ENCODE peak calls at places on chromosomes 12 and 14, in four cellular contexts. M is HEK293T, Y is GM12878, E is HepG2. D is an unnamed sample.

GRCh38 chr12:111440631-111441030 is 34.9 kb downstream of the SH2B3 start:
- DNase-seq in Y (no peak), M (no peak), E (no peak), D (no peak)

GRCh38 chr12:6092784-6093722 is 31.4 kb downstream of the VWF start:
- DNase-seq in E (no peak), Y (no peak), M (no peak), D (no peak)

GRCh38 chr14:54108481-54109471 is 152.2 kb upstream of the BMP4 start:
- DNase-seq in M (no peak), E (peak), Y (no peak), D (no peak)

GRCh38 chr14:103504991-103505565 is 17.6 kb downstream of the CKB start:
- DNase-seq in Y (no peak), E (no peak), M (no peak), D (no peak)

GRCh38 chr14:41607966-41608663 is 1.4 kb downstream of the LRFN5 start:
- DNase-seq in Y (no peak), E (no peak), M (peak), D (no peak)

GRCh38 chr12:72618764-72619163 is 346.6 kb downstream of the TRHDE start:
- DNase-seq in M (no peak), Y (no peak), E (no peak), D (no peak)

GRCh38 chr12:53061404-53062010 is 11.6 kb downstream of the TNS2 start:
- DNase-seq in M (no peak), E (peak), Y (no peak), D (peak)

GRCh38 chr12:132471011-132471857 is 18.7 kb upstream of the FBRSL1 start:
- DNase-seq in M (no peak), E (peak), Y (no peak), D (peak)

GRCh38 chr14:76152333-76152681 is 585 bp downstream of the GPATCH2L start:
- DNase-seq in E (peak), Y (peak), M (peak), D (peak)

GRCh38 chr14:21541413-21542074 is 15.4 kb upstream of the SALL2 start:
- DNase-seq in Y (no peak), E (no peak), M (no peak), D (no peak)

GRCh38 chr14:67263499-67264149 is 22.4 kb downstream of the PALS1 start:
- DNase-seq in Y (no peak), M (no peak), E (no peak), D (no peak)

GRCh38 chr12:113422030-113422900 is at the start of gene SDSL:
- DNase-seq in E (peak), Y (peak), M (peak), D (peak)

GRCh38 chr14:99374964-99375363 is 103.0 kb upstream of the BCL11B start:
- DNase-seq in M (no peak), E (no peak), Y (no peak), D (no peak)

GRCh38 chr12:28631831-28632230 is 441.6 kb downstream of the CCDC91 start:
- DNase-seq in E (no peak), Y (no peak), M (no peak), D (no peak)

GRCh38 chr12:6772729-6773661 is 675 bp downstream of the LAG3 start:
- DNase-seq in Y (no peak), E (no peak), M (no peak), D (no peak)

GRCh38 chr12:16473610-16474326 is 126.3 kb downstream of the MGST1 start:
- DNase-seq in Y (no peak), M (no peak), E (no peak), D (no peak)

GRCh38 chr12:68106160-68106559 is 53.4 kb downstream of the IFNG start:
- DNase-seq in Y (no peak), E (no peak), M (no peak), D (no peak)

GRCh38 chr12:57779736-57780135 is 2.9 kb upstream of the TSFM start:
- DNase-seq in E (no peak), M (no peak), Y (no peak), D (no peak)

GRCh38 chr12:101746661-101747060 is 7.4 kb upstream of the SYCP3 start:
- DNase-seq in E (no peak), Y (no peak), M (no peak), D (no peak)

GRCh38 chr14:23727566-23728335 is 91.6 kb downstream of the DHRS2 start:
- DNase-seq in M (peak), Y (no peak), E (peak), D (peak)

GRCh38 chr12:47087088-47087688 is 7.4 kb upstream of the AMIGO2 start:
- DNase-seq in Y (no peak), E (no peak), M (no peak), D (no peak)

GRCh38 chr14:93546642-93547041 is 115.9 kb downstream of the UNC79 start:
- DNase-seq in Y (no peak), E (no peak), M (no peak), D (no peak)

GRCh38 chr12:27179399-27180214 is 64.5 kb upstream of the STK38L start:
- DNase-seq in M (peak), E (peak), Y (peak), D (no peak)

GRCh38 chr12:56188116-56188785 is 1.0 kb downstream of the SMARCC2 start:
- DNase-seq in E (no peak), M (no peak), Y (no peak), D (no peak)

GRCh38 chr14:31718985-31719384 is 157.8 kb downstream of the NUBPL start:
- DNase-seq in Y (no peak), E (no peak), M (no peak), D (no peak)

GRCh38 chr14:85534914-85535313 is 5.0 kb downstream of the FLRT2 start:
- DNase-seq in E (no peak), M (no peak), Y (no peak), D (no peak)

GRCh38 chr12:41108032-41108431 is 80.1 kb upstream of the PDZRN4 start:
- DNase-seq in M (no peak), E (no peak), Y (no peak), D (no peak)

GRCh38 chr14:68968051-68968450 is 11.1 kb downstream of the ACTN1 start:
- DNase-seq in Y (no peak), M (no peak), E (no peak), D (no peak)

GRCh38 chr14:46433381-46433780 is 218.2 kb downstream of the RPL10L start:
- DNase-seq in Y (no peak), E (no peak), M (no peak), D (no peak)

GRCh38 chr14:100762089-100762515 is 35.4 kb downstream of the DLK1 start:
- DNase-seq in E (peak), Y (no peak), M (no peak), D (peak)

GRCh38 chr14:31243860-31244259 is 36.3 kb upstream of the HECTD1 start:
- DNase-seq in E (no peak), Y (no peak), M (no peak), D (no peak)

GRCh38 chr14:44530482-44530881 is 23.4 kb upstream of the FSCB start:
- DNase-seq in E (no peak), Y (no peak), M (no peak), D (no peak)

GRCh38 chr12:64790166-64790565 is 31.0 kb upstream of the GNS start:
- DNase-seq in Y (no peak), M (no peak), E (no peak), D (no peak)

GRCh38 chr12:6468283-6468575 is 2.2 kb downstream of the VAMP1 start:
- DNase-seq in Y (no peak), E (peak), M (no peak), D (no peak)

GRCh38 chr14:83575301-83575700 is 1954.6 kb upstream of the FLRT2 start:
- DNase-seq in Y (no peak), M (no peak), E (no peak), D (no peak)

GRCh38 chr12:93122089-93122488 is 193.0 kb upstream of the EEA1 start:
- DNase-seq in Y (no peak), M (no peak), E (peak), D (no peak)

GRCh38 chr12:54352022-54352531 is 12.2 kb downstream of the GPR84 start:
- DNase-seq in M (no peak), Y (no peak), E (no peak), D (peak)

GRCh38 chr14:65344011-65344410 is 68.5 kb upstream of the FUT8 start:
- DNase-seq in E (no peak), Y (no peak), M (no peak), D (no peak)
- TF ChIP-seq TARDBP in E (no peak), Y (no peak), M (no peak), D (no peak)

DNA sequence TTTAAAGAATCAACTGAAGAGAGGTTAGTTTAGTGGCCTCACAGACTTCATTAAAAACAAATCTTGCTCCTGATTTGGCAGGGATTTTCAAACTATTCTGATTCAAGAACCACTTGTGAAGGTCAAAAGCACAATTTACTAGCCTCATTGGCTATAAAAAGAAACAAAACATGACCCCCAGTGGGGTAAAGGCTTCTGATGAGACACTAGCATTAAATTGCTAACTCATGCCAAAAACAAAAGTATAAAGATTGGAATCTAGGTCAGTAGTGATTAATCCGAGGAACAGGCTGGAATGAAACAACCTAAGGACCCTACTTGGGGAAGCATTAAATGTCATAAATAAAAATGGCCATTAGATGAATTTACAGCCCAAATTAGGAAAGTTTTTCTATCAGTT is 312.3 kb downstream of the PAWR start:
- DNase-seq in M (no peak), Y (no peak), E (no peak), D (no peak)
- TF ChIP-seq TARDBP in M (no peak), Y (no peak), E (no peak), D (no peak)

DNA sequence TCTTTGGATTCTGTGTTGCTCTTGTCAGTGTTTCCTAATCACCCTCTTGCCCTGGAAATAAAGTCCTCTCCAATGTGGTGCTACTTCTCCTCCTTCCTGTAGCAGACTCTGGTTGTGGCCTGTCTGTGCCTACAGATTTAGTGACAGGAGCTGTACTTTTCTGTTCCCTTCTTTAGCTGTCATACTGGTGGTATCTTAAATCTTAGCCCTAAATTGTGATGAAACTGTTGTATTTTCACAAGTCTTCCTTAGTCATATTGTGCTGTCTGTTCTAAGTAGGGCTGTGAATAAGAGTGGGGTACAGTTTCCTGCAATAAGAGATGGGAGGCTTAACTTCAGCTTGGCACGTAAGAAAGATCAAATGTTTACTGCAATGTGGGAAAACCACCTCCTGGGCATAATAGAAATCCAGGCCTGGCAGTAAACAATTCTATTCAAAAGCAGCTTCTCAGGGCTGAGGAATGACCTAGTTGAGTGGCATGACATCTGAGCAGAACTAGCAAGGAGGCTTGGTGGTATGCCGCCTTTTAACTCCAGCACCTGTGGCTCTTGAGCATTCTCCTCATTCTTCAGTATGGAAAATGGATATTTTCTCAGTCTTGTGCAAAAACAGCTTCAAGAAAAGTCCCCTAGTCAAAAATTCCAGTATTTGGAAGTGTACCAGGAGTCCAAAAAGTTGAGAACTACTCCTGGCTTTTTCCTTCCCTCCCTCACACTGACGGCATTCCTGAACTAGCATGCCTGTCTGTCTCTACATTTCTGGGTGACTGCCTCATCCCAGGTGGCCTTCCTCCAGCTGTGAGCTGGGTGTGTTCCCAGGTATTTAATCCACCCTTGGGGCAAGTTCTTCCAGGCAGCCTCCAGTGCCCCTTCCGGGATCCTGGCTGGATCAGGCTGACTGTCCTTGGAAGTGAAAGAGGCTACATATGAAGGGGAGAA is 19.5 kb downstream of the ANO6 start:
- DNase-seq in E (peak), Y (no peak), M (no peak), D (peak)
- TF ChIP-seq TARDBP in E (no peak), Y (no peak), M (no peak), D (no peak)

GRCh38 chr14:39302124-39302810 is 68.6 kb downstream of the MIA2 start:
- DNase-seq in E (no peak), Y (no peak), M (no peak), D (no peak)
- TF ChIP-seq TARDBP in E (no peak), Y (no peak), M (no peak), D (no peak)

DNA sequence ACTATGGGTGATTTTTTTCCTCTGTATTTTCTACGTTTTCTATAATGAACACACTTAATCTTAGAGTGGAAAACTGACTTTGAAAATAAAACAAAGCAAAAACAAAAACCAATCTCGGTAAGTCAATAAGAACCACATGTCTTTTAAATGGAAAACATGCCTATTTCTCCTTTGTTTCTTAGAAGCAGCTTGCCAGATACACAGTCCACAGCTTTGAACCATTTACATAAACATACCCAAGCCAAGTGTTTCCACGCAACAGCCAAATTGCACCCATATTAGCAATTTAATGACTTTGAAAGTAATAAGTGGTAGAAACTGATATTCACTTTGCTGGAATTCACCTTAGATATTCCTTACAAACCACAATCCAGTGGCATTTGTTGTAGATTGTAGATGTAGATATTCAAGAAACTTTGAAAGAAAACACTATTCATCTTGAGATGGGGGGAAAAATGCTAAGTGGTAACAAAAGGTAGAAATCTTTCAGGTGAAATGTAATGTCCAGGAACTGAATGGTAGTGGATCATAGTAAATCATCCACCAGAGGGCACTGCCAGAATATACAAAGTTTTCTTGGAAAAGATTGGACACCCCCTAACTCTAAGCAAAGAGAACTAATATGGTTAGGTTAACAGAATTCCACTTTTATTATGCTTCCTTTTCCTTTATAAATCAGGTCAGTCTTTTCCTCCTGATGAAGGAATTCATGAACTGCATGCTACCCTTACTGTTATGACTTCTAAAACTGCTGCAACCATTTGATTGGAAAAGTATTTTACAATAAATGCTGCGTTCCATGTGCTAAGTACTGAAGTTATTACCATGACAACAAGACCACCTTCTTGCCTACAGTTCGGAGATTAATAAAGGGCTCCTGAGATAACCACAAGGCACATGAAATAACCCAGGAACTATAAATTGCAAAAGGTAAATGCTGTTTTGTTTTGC is 69.8 kb downstream of the RERG start:
- DNase-seq in Y (no peak), E (peak), M (no peak), D (no peak)
- TF ChIP-seq TARDBP in Y (no peak), E (no peak), M (no peak), D (no peak)

GRCh38 chr12:50988051-50988450 is 35.7 kb downstream of the HIGD1C start:
- DNase-seq in Y (no peak), M (no peak), E (no peak), D (no peak)
- TF ChIP-seq TARDBP in Y (no peak), M (no peak), E (no peak), D (no peak)

D was measured in K562.